ENCODE peak calls at places on chromosomes 7 and 10, in ten cellular contexts. X is T-helper 17 cell; F is activated B cell treated with CpG ODN at 0.5 μM for 24 hours; Y is sciatic nerve; J is A549; G is CD8-positive, alpha-beta T cell; H is CD4-positive, alpha-beta T cell; N is memory B cell; Z is Right ventricle myocardium inferior; C is effector memory CD8-positive, alpha-beta T cell. Q is an unnamed sample.
A peak's percentile ranks its signal among the peaks of the same experiment; 100 is the strongest.

GRCh38 chr10:78202386-78202785 is 168.7 kb downstream of the RPS24 start:
- ATAC-seq in N (no peak), Y (no peak), Z (no peak), X (no peak), H (no peak), C (no peak), F (no peak), J (no peak), G (no peak), Q (no peak)

GRCh38 chr7:135341049-135341448 is 107.4 kb downstream of the STRA8 start:
- ATAC-seq in H (no peak), Z (no peak), Y (no peak), N (no peak), G (no peak), J (peak; percentile 55), F (no peak), C (no peak), X (no peak), Q (no peak)

GRCh38 chr10:97071491-97071890 is 114.3 kb downstream of the SLIT1 start:
- ATAC-seq in G (no peak), H (no peak), C (no peak), J (no peak), F (no peak), Y (no peak), Z (no peak), X (no peak), N (no peak), Q (no peak)

GRCh38 chr7:21367081-21367480 is 60.8 kb upstream of the SP4 start:
- ATAC-seq in F (no peak), X (no peak), J (no peak), Z (no peak), H (no peak), C (no peak), N (no peak), Y (no peak), G (no peak), Q (no peak)

GRCh38 chr10:61975107-61975932 is 73.8 kb downstream of the ARID5B start:
- ATAC-seq in F (peak; percentile 68), C (no peak), Z (peak; percentile 70), Y (peak; percentile 65), G (no peak), J (peak; percentile 34), X (no peak), H (no peak), N (peak; percentile 31), Q (peak; percentile 70)

GRCh38 chr10:86693721-86694369 is 25.5 kb downstream of the LDB3 start:
- ATAC-seq in H (no peak), C (peak; percentile 59), G (peak; percentile 38), X (peak; percentile 59), Y (peak; percentile 57), F (no peak), N (peak; percentile 61), Z (no peak), J (peak; percentile 83), Q (no peak)

GRCh38 chr7:132777419-132777818 is 201.1 kb upstream of the PLXNA4 start:
- ATAC-seq in J (no peak), N (no peak), G (no peak), H (peak; percentile 17), F (no peak), Z (no peak), C (no peak), Y (no peak), X (no peak), Q (no peak)

GRCh38 chr10:21702633-21703111 is 168.6 kb downstream of the MLLT10 start:
- ATAC-seq in H (peak; percentile 86), G (peak; percentile 77), N (peak; percentile 46), Y (no peak), J (no peak), F (no peak), Z (no peak), C (peak; percentile 71), X (peak; percentile 79), Q (no peak)

GRCh38 chr10:96023168-96023567 is 20.2 kb upstream of the CCNJ start:
- ATAC-seq in X (no peak), N (no peak), J (no peak), Y (no peak), F (no peak), H (no peak), Z (no peak), C (no peak), G (no peak), Q (no peak)

GRCh38 chr10:107686095-107686494 is 521.6 kb upstream of the SORCS1 start:
- ATAC-seq in Y (peak; percentile 75), G (no peak), N (peak; percentile 99), J (no peak), Z (no peak), H (no peak), C (no peak), X (no peak), F (peak; percentile 85), Q (no peak)

GRCh38 chr10:23558361-23558799 is 119.5 kb downstream of the OTUD1 start:
- ATAC-seq in F (no peak), Y (no peak), Z (no peak), G (no peak), J (no peak), H (no peak), C (no peak), X (no peak), N (no peak), Q (peak; percentile 82)

GRCh38 chr10:99945286-99945685 is 64.5 kb downstream of the DNMBP start:
- ATAC-seq in C (no peak), H (no peak), X (no peak), Y (peak; percentile 53), N (no peak), Z (peak; percentile 84), J (peak; percentile 93), G (no peak), F (no peak), Q (peak; percentile 93)

GRCh38 chr7:39911167-39911566 is 38.9 kb upstream of the CDK13 start:
- ATAC-seq in N (no peak), J (peak; percentile 47), X (no peak), G (no peak), C (no peak), F (no peak), H (no peak), Y (no peak), Z (no peak), Q (no peak)

GRCh38 chr7:116139007-116139406 is 71.3 kb upstream of the TES start:
- ATAC-seq in Z (peak; percentile 87), C (no peak), X (no peak), F (no peak), N (no peak), G (no peak), H (no peak), Y (peak; percentile 66), J (peak; percentile 59), Q (peak; percentile 85)

GRCh38 chr10:114489521-114490310 is 85.4 kb upstream of the AFAP1L2 start:
- ATAC-seq in G (no peak), Z (no peak), C (no peak), X (no peak), N (no peak), J (no peak), Y (peak; percentile 70), F (no peak), H (no peak), Q (no peak)

Q was measured in esophagus mucosa.